ENCODE peak calls at places on chromosome 18, in six cellular contexts. F is CD4-positive, CD25-positive, alpha-beta regulatory T cell; T is thoracic aorta; B is PC-3; Y is Peyer's patch; U is right lobe of liver. S is an unnamed sample. For H3K36me3, the result is how much of the 10 kb centered on the place peaks cover.

GRCh38 chr18:64271264-64271663 is 122.4 kb upstream of the LINC00305 start:
- DNase-seq in F (no peak), T (no peak), B (no peak), Y (no peak), U (peak), S (no peak)

GRCh38 chr18:77170850-77171410 is 38.3 kb upstream of the MBP start:
- DNase-seq in F (no peak), T (no peak), B (no peak), Y (no peak), U (no peak), S (no peak)

GRCh38 chr18:31454066-31454708 is 6.6 kb downstream of the DSG3 start:
- DNase-seq in F (no peak), T (no peak), B (peak), Y (no peak), U (no peak), S (no peak)

GRCh38 chr18:9673296-9674251 is 34.5 kb upstream of the RAB31 start:
- DNase-seq in F (no peak), T (no peak), B (peak), Y (peak), U (no peak), S (peak)

GRCh38 chr18:6557470-6558245 is 142.9 kb upstream of the L3MBTL4 start:
- DNase-seq in F (no peak), T (no peak), B (no peak), Y (no peak), U (no peak), S (no peak)

GRCh38 chr18:21960189-21960588 is 209.2 kb upstream of the GATA6 start:
- DNase-seq in F (no peak), T (no peak), B (no peak), Y (no peak), U (no peak), S (no peak)

GRCh38 chr18:78528437-78529228 is 451.0 kb upstream of the SALL3 start:
- DNase-seq in F (no peak), T (no peak), B (no peak), Y (no peak), U (no peak), S (no peak)

GRCh38 chr18:48036191-48036590 is 105.7 kb upstream of the SMAD2 start:
- DNase-seq in F (no peak), T (no peak), B (no peak), Y (no peak), U (no peak), S (no peak)

GRCh38 chr18:79380816-79381806 is 14.6 kb upstream of the NFATC1 start:
- DNase-seq in F (peak), T (no peak), B (peak), Y (peak), U (no peak), S (peak)

GRCh38 chr18:55323051-55323994 is 264.7 kb downstream of the TCF4 start:
- DNase-seq in F (no peak), T (no peak), B (no peak), Y (no peak), U (no peak), S (peak)

GRCh38 chr18:9334351-9335254 is at the start of gene TWSG1:
- DNase-seq in F (peak), T (peak), B (peak), Y (peak), U (peak), S (peak)

GRCh38 chr18:76482971-76483691 is 11.9 kb downstream of the ZNF516 start:
- DNase-seq in F (no peak), T (no peak), B (no peak), Y (no peak), U (no peak), S (no peak)

GRCh38 chr18:38525039-38525438 is 959.4 kb upstream of the CELF4 start:
- DNase-seq in F (no peak), T (no peak), B (no peak), Y (no peak), U (no peak), S (no peak)

GRCh38 chr18:5309888-5310470 is 14.5 kb upstream of the ZBTB14 start:
- DNase-seq in F (no peak), T (no peak), B (no peak), Y (peak), U (no peak), S (peak)

DNA sequence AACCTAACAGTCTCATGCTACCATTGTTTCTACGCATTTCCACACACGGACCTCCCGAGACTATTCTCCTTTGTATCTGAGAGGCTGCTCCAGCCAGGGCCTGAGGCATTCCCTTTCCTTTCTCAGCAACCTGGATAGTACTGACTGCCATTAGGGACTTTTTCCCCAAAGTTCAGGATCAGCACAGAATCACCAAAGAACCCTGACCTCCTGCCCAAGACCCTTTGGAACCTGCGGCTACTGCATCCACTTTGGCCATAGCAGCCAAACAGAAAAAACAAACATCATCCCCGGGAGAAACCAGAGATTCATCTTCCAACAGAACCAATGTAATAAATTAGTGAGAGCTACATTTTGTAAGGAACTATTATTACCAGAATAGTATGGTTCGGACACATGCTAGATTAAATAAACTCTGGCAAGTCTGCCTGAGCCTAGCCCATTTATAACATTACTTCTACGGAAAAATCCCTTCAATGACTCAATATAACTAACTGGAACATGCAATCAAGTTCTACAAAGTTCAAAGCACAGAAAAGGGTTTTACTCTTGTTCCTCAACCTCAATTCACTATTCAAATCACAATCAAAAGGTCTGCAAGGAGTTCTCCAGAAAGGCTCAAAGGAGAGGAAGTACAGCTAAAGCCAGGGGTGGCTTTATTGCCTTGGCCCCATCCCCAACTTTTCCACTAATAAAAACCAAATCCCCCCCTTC is 51.8 kb downstream of the LPIN2 start:
- DNase-seq in F (no peak), T (no peak), B (no peak), Y (no peak), U (no peak), S (peak)
- H3K4me3 ChIP-seq in F (peak), T (peak), B (no peak), Y (no peak), U (no peak), S (peak)

GRCh38 chr18:13362051-13362450 is 143.5 kb downstream of the LDLRAD4 start:
- DNase-seq in F (no peak), T (no peak), B (no peak), Y (no peak), U (no peak), S (no peak)
- H3K36me3 ChIP-seq in F (under half), T (under half), B (under half), Y (under half), U (under half), S (under half)

DNA sequence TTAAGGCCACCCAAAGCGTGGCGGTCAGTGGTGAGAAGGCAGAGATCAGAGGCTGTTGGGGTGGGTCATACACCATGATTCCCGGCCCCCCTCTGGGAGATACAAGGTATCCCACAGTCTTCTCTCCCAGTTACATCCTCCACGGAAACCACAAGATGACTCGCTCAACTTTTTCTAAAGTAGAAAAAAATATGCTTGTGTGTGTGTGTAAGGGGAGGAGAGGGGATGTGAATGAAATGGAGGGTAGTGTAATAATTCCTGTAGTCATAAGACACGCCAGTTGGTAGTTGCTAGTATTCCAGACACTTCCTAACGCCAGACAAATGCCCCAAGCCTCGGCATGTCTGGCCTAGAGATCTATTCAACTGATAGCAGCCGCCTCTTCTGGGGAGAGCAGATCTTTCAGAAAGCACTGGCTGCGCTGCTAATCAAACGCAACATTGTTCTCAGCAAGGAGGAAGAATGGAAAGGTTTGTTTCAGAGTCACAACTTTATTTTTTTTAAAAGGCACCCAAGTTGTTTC is 143.5 kb downstream of the TGIF1 start:
- DNase-seq in F (no peak), T (no peak), B (peak), Y (no peak), U (no peak), S (no peak)
- H3K4me3 ChIP-seq in F (peak), T (peak), B (peak), Y (peak), U (peak), S (peak)

DNA sequence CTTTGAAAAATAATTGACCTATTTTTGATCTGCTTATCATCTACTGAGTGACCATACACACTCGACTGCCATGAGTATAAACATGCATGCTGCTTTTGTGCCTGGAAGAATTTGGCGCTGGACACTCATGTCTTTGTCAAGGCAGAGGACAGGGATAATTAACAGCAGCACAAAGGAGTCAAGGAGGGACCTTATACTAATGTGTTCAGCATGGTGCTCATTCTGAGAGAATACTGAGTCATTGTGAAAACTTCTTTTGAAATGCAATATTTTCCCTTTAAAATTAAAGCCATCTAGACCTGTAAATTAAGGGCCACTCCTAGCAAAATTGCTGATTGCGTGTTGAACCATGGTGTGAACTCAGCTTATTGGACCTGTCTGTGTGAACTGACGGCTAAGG is 116.3 kb downstream of the ZNF532 start:
- DNase-seq in F (no peak), T (no peak), B (no peak), Y (no peak), U (no peak), S (no peak)
- H3K36me3 ChIP-seq in F (under half), T (under half), B (under half), Y (under half), U (under half), S (under half)

GRCh38 chr18:500230-500555 is 308 bp downstream of the COLEC12 start:
- DNase-seq in F (no peak), T (no peak), B (no peak), Y (no peak), U (no peak), S (no peak)
- H3K4me3 ChIP-seq in F (no peak), T (peak), B (peak), Y (peak), U (no peak), S (no peak)

GRCh38 chr18:62384610-62385097 is 59.5 kb downstream of the TNFRSF11A start:
- DNase-seq in F (no peak), T (no peak), B (peak), Y (no peak), U (no peak), S (no peak)

GRCh38 chr18:62386091-62386490 is 61.0 kb downstream of the TNFRSF11A start:
- DNase-seq in F (no peak), T (no peak), B (no peak), Y (no peak), U (no peak), S (no peak)

GRCh38 chr18:62388855-62389760 is 64.0 kb downstream of the TNFRSF11A start:
- DNase-seq in F (no peak), T (no peak), B (peak), Y (no peak), U (no peak), S (no peak)

GRCh38 chr18:62386616-62387015 is 61.5 kb downstream of the TNFRSF11A start:
- DNase-seq in F (no peak), T (no peak), B (no peak), Y (no peak), U (no peak), S (no peak)

DNA sequence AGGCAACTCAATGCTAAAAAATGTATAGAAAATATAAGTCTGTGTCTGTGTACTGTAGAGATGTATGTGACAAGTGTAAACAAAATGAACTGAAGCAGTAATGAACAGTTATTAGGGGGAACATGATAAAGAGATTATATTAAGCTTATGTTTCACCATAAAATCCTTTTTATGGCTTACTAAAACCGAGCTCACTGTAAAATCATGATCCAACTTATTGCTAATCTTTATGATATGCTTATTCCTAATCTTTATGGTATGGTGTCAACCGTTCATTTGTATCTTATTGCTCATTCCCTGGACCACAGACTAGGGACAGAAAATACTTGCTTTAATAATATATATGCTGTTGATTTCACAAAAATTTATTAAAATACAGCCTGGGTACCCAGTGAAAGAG is 62.1 kb downstream of the TNFRSF11A start:
- DNase-seq in F (no peak), T (no peak), B (peak), Y (no peak), U (no peak), S (no peak)
- H3K36me3 ChIP-seq in F (under half), T (under half), B (under half), Y (under half), U (under half), S (under half)